ENCODE peak calls at places on chromosome 16, in ten cellular contexts. S, X, H, V, R, Q, N, U, W and K are unnamed samples.

GRCh38 chr16:3161235-3162018 is 26.6 kb upstream of the OR1F1 start:
- DNase-seq in S (no peak), X (no peak), H (no peak), V (peak; percentile 69), R (no peak), Q (no peak), N (no peak), U (no peak), W (no peak), K (no peak)

GRCh38 chr16:87240211-87241134 is 76.7 kb downstream of the C16orf95 start:
- DNase-seq in S (no peak), X (no peak), H (peak; percentile 21), V (no peak), R (no peak), Q (no peak), N (no peak), U (no peak), W (no peak), K (no peak)

GRCh38 chr16:31461921-31462804 is 2.9 kb downstream of the ARMC5 start:
- DNase-seq in S (no peak), X (no peak), H (no peak), V (no peak), R (no peak), Q (no peak), N (no peak), U (no peak), W (no peak), K (no peak)

GRCh38 chr16:57759541-57760356 is 24.2 kb downstream of the KATNB1 start:
- DNase-seq in S (no peak), X (no peak), H (no peak), V (peak; percentile 43), R (no peak), Q (peak; percentile 55), N (peak; percentile 49), U (no peak), W (no peak), K (no peak)

GRCh38 chr16:68233085-68233834 is 2.7 kb downstream of the ESRP2 start:
- DNase-seq in S (no peak), X (no peak), H (no peak), V (no peak), R (no peak), Q (no peak), N (no peak), U (no peak), W (no peak), K (no peak)

GRCh38 chr16:79969458-79969857 is 368.9 kb upstream of the MAF start:
- DNase-seq in S (no peak), X (no peak), H (no peak), V (no peak), R (no peak), Q (no peak), N (no peak), U (no peak), W (no peak), K (no peak)

GRCh38 chr16:22321340-22322001 is 24.3 kb downstream of the POLR3E start:
- DNase-seq in S (peak; percentile 36), X (peak; percentile 77), H (peak; percentile 70), V (no peak), R (peak; percentile 66), Q (peak; percentile 60), N (peak; percentile 80), U (peak; percentile 87), W (peak; percentile 53), K (peak; percentile 75)

GRCh38 chr16:11689031-11689840 is 21.0 kb downstream of the SNN start:
- DNase-seq in S (peak; percentile 84), X (no peak), H (no peak), V (no peak), R (no peak), Q (no peak), N (no peak), U (peak; percentile 86), W (no peak), K (no peak)

GRCh38 chr16:49652441-49653175 is 203.3 kb downstream of the ZNF423 start:
- DNase-seq in S (no peak), X (no peak), H (no peak), V (peak; percentile 56), R (no peak), Q (no peak), N (no peak), U (no peak), W (no peak), K (no peak)

GRCh38 chr16:55605756-55606155 is 39.3 kb downstream of the CAPNS2 start:
- DNase-seq in S (no peak), X (no peak), H (no peak), V (no peak), R (peak; percentile 20), Q (no peak), N (no peak), U (no peak), W (no peak), K (no peak)

GRCh38 chr16:10312784-10313724 is 72.8 kb upstream of the ATF7IP2 start:
- DNase-seq in S (peak; percentile 61), X (no peak), H (no peak), V (no peak), R (no peak), Q (no peak), N (no peak), U (peak; percentile 74), W (no peak), K (no peak)

GRCh38 chr16:12775689-12776236 is 27.9 kb downstream of the CPPED1 start:
- DNase-seq in S (no peak), X (no peak), H (no peak), V (no peak), R (no peak), Q (no peak), N (no peak), U (no peak), W (no peak), K (no peak)

GRCh38 chr16:81599034-81599744 is 154.6 kb downstream of the CMIP start:
- DNase-seq in S (no peak), X (no peak), H (no peak), V (no peak), R (no peak), Q (peak; percentile 64), N (no peak), U (no peak), W (no peak), K (no peak)

GRCh38 chr16:47916266-47916665 is 239.5 kb downstream of the ABCC12 start:
- DNase-seq in S (no peak), X (no peak), H (peak; percentile 30), V (no peak), R (no peak), Q (no peak), N (no peak), U (no peak), W (no peak), K (no peak)

GRCh38 chr16:23369416-23369815 is 67.3 kb downstream of the SCNN1B start:
- DNase-seq in S (no peak), X (no peak), H (no peak), V (no peak), R (no peak), Q (no peak), N (no peak), U (no peak), W (no peak), K (no peak)

GRCh38 chr16:82460761-82461160 is 166.0 kb upstream of the CDH13 start:
- DNase-seq in S (no peak), X (no peak), H (no peak), V (no peak), R (no peak), Q (no peak), N (no peak), U (no peak), W (no peak), K (no peak)

GRCh38 chr16:21284414-21284813 is 6.3 kb upstream of the CRYM start:
- DNase-seq in S (no peak), X (no peak), H (no peak), V (no peak), R (no peak), Q (no peak), N (no peak), U (no peak), W (no peak), K (no peak)

GRCh38 chr16:64910351-64910750 is 211.5 kb downstream of the CDH11 start:
- DNase-seq in S (no peak), X (no peak), H (peak; percentile 96), V (no peak), R (no peak), Q (no peak), N (no peak), U (no peak), W (no peak), K (no peak)

GRCh38 chr16:24723663-24724062 is 5.8 kb upstream of the TNRC6A start:
- DNase-seq in S (no peak), X (no peak), H (peak; percentile 34), V (no peak), R (no peak), Q (no peak), N (no peak), U (no peak), W (no peak), K (no peak)

GRCh38 chr16:29779474-29779873 is 1.4 kb downstream of the ZG16 start:
- DNase-seq in S (no peak), X (no peak), H (no peak), V (no peak), R (no peak), Q (no peak), N (no peak), U (no peak), W (no peak), K (no peak)

GRCh38 chr16:2753523-2754020 is 1.1 kb downstream of the SRRM2 start:
- DNase-seq in S (no peak), X (peak; percentile 51), H (no peak), V (peak; percentile 31), R (no peak), Q (no peak), N (no peak), U (no peak), W (no peak), K (no peak)

GRCh38 chr16:683396-684066 is 603 bp downstream of the JMJD8 start:
- DNase-seq in S (no peak), X (no peak), H (no peak), V (no peak), R (no peak), Q (no peak), N (peak; percentile 60), U (peak; percentile 41), W (no peak), K (no peak)
- TF ChIP-seq CTCF in S (no peak), X (no peak), H (no peak), V (no peak), R (no peak), Q (no peak), N (no peak), U (no peak), W (no peak), K (no peak)

GRCh38 chr16:75644240-75645012 is 3.0 kb downstream of the KARS1 start:
- DNase-seq in S (no peak), X (no peak), H (no peak), V (no peak), R (no peak), Q (no peak), N (no peak), U (no peak), W (no peak), K (no peak)
- TF ChIP-seq CTCF in S (no peak), X (no peak), H (no peak), V (no peak), R (no peak), Q (no peak), N (no peak), U (no peak), W (no peak), K (no peak)

GRCh38 chr16:84940670-84941551 is 70.4 kb downstream of the ZDHHC7 start:
- DNase-seq in S (no peak), X (no peak), H (no peak), V (no peak), R (peak; percentile 55), Q (no peak), N (no peak), U (no peak), W (no peak), K (no peak)
- TF ChIP-seq CTCF in S (no peak), X (peak; percentile 3), H (no peak), V (no peak), R (no peak), Q (no peak), N (no peak), U (no peak), W (no peak), K (no peak)

GRCh38 chr16:66961065-66961744 is at the start of gene CES3:
- DNase-seq in S (peak; percentile 36), X (peak; percentile 88), H (peak; percentile 58), V (peak; percentile 88), R (no peak), Q (no peak), N (peak; percentile 87), U (peak; percentile 80), W (peak; percentile 83), K (no peak)
- TF ChIP-seq CTCF in S (peak; percentile 90), X (peak; percentile 83), H (peak; percentile 71), V (peak; percentile 81), R (peak; percentile 21), Q (no peak), N (peak; percentile 99), U (peak; percentile 85), W (peak; percentile 62), K (peak; percentile 91)